ENCODE peak calls at places on chromosomes 7 and 10, in ten cellular contexts. One of them, this sample, is unnamed.

GRCh38 chr10:77186936-77187335 is 450.7 kb downstream of the KCNMA1 start:
- DNase-seq in adrenal gland: no peak
- DNase-seq in endodermal cell: no peak
- DNase-seq in choroid plexus epithelial cell: no peak
- DNase-seq in OCI-LY7: no peak
- DNase-seq in BE2C: no peak
- DNase-seq in endothelial cell of umbilical vein: no peak
- DNase-seq in Calu3: no peak
- DNase-seq in mammary epithelial cell: peak; percentile 52
- DNase-seq in right lobe of liver: no peak
- DNase-seq in this sample: no peak

GRCh38 chr10:70137135-70137534 is 4.5 kb upstream of the AIFM2 start:
- DNase-seq in adrenal gland: no peak
- DNase-seq in endodermal cell: no peak
- DNase-seq in BE2C: no peak
- DNase-seq in endothelial cell of umbilical vein: no peak
- DNase-seq in mammary epithelial cell: no peak
- DNase-seq in OCI-LY7: no peak
- DNase-seq in choroid plexus epithelial cell: no peak
- DNase-seq in Calu3: no peak
- DNase-seq in right lobe of liver: no peak
- DNase-seq in this sample: no peak

GRCh38 chr7:111900283-111900682 is 305.9 kb downstream of the DOCK4 start:
- DNase-seq in endothelial cell of umbilical vein: no peak
- DNase-seq in adrenal gland: no peak
- DNase-seq in right lobe of liver: no peak
- DNase-seq in BE2C: no peak
- DNase-seq in mammary epithelial cell: no peak
- DNase-seq in choroid plexus epithelial cell: no peak
- DNase-seq in endodermal cell: no peak
- DNase-seq in Calu3: no peak
- DNase-seq in OCI-LY7: no peak
- DNase-seq in this sample: no peak

GRCh38 chr7:2542011-2542923 is 13.1 kb downstream of the BRAT1 start:
- DNase-seq in OCI-LY7: no peak
- DNase-seq in endodermal cell: no peak
- DNase-seq in Calu3: no peak
- DNase-seq in adrenal gland: no peak
- DNase-seq in endothelial cell of umbilical vein: no peak
- DNase-seq in choroid plexus epithelial cell: no peak
- DNase-seq in mammary epithelial cell: no peak
- DNase-seq in BE2C: no peak
- DNase-seq in right lobe of liver: no peak
- DNase-seq in this sample: no peak

GRCh38 chr7:135939268-135939667 is 37.9 kb downstream of the MTPN start:
- DNase-seq in right lobe of liver: no peak
- DNase-seq in Calu3: no peak
- DNase-seq in endothelial cell of umbilical vein: no peak
- DNase-seq in BE2C: no peak
- DNase-seq in OCI-LY7: no peak
- DNase-seq in choroid plexus epithelial cell: peak; percentile 18
- DNase-seq in endodermal cell: peak; percentile 50
- DNase-seq in adrenal gland: no peak
- DNase-seq in mammary epithelial cell: no peak
- DNase-seq in this sample: no peak

GRCh38 chr10:106498675-106499074 is 665.8 kb downstream of the SORCS1 start:
- DNase-seq in right lobe of liver: no peak
- DNase-seq in OCI-LY7: no peak
- DNase-seq in BE2C: no peak
- DNase-seq in adrenal gland: no peak
- DNase-seq in Calu3: no peak
- DNase-seq in endodermal cell: no peak
- DNase-seq in endothelial cell of umbilical vein: no peak
- DNase-seq in choroid plexus epithelial cell: no peak
- DNase-seq in mammary epithelial cell: no peak
- DNase-seq in this sample: no peak

GRCh38 chr7:92813390-92814024 is 22.9 kb downstream of the CDK6 start:
- DNase-seq in right lobe of liver: no peak
- DNase-seq in mammary epithelial cell: peak; percentile 31
- DNase-seq in endodermal cell: no peak
- DNase-seq in OCI-LY7: peak; percentile 85
- DNase-seq in choroid plexus epithelial cell: peak; percentile 31
- DNase-seq in adrenal gland: no peak
- DNase-seq in endothelial cell of umbilical vein: peak; percentile 34
- DNase-seq in BE2C: no peak
- DNase-seq in Calu3: no peak
- DNase-seq in this sample: no peak

GRCh38 chr7:123580406-123581161 is 21.0 kb upstream of the ASB15 start:
- DNase-seq in endodermal cell: peak; percentile 65
- DNase-seq in mammary epithelial cell: peak; percentile 41
- DNase-seq in right lobe of liver: no peak
- DNase-seq in endothelial cell of umbilical vein: peak; percentile 61
- DNase-seq in BE2C: peak; percentile 40
- DNase-seq in Calu3: peak; percentile 40
- DNase-seq in OCI-LY7: peak; percentile 32
- DNase-seq in adrenal gland: peak; percentile 22
- DNase-seq in choroid plexus epithelial cell: peak; percentile 82
- DNase-seq in this sample: peak; percentile 68

GRCh38 chr7:97454636-97455035 is 277.2 kb upstream of the TAC1 start:
- DNase-seq in right lobe of liver: no peak
- DNase-seq in OCI-LY7: no peak
- DNase-seq in endothelial cell of umbilical vein: no peak
- DNase-seq in mammary epithelial cell: no peak
- DNase-seq in BE2C: no peak
- DNase-seq in endodermal cell: no peak
- DNase-seq in Calu3: no peak
- DNase-seq in choroid plexus epithelial cell: no peak
- DNase-seq in adrenal gland: no peak
- DNase-seq in this sample: no peak

DNA sequence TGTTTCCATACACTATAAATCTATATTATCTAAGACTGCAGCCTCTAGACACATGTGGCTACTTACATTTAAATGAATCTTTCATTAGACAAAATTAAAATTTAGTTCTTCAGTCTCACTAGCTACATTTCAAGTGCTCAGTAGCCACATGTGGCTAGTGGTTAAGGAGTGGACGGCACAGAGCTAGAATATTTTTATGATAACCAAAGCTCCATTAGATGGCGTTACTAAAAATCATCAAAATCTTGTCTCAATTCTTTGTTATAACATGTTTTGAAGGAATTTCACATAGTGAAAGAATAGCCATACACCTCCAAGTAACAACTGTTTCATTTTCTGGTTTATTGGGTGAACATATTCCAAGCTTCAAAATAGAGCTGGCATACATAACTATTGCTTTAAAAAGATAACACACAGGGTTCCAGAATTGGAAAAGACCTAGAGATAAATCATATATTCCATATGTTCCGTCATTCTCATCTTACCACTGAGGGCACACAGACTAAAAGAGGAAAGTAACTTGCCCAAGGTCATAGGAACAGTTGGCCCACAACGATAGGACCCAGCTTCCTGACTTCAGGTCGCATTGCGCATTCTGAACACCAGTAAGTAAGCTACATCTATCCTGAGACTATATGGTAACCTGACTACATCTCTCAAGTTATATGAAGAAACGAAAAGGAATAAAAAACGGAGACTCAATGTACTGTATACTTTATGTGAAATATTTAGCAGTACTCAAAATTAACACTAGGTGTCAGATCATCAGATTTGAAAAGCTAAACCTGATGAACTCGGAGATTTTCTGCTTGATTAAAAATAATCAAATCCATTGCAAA is 66.6 kb downstream of the CAV1 start:
- DNase-seq in mammary epithelial cell: peak; percentile 36
- DNase-seq in choroid plexus epithelial cell: peak; percentile 60
- DNase-seq in right lobe of liver: no peak
- DNase-seq in adrenal gland: no peak
- DNase-seq in BE2C: no peak
- DNase-seq in OCI-LY7: peak; percentile 16
- DNase-seq in Calu3: no peak
- DNase-seq in endothelial cell of umbilical vein: peak; percentile 76
- DNase-seq in endodermal cell: no peak
- DNase-seq in this sample: peak; percentile 46
- TF ChIP-seq CTCF in mammary epithelial cell: peak; percentile 56
- TF ChIP-seq CTCF in choroid plexus epithelial cell: peak; percentile 53
- TF ChIP-seq CTCF in right lobe of liver: peak; percentile 67
- TF ChIP-seq CTCF in adrenal gland: peak; percentile 72
- TF ChIP-seq CTCF in BE2C: peak; percentile 51
- TF ChIP-seq CTCF in OCI-LY7: peak; percentile 81
- TF ChIP-seq CTCF in Calu3: peak; percentile 40
- TF ChIP-seq CTCF in endothelial cell of umbilical vein: peak; percentile 18
- TF ChIP-seq CTCF in endodermal cell: peak; percentile 76
- TF ChIP-seq CTCF in this sample: peak; percentile 47

GRCh38 chr10:112774210-112774609 is 175.8 kb upstream of the TCF7L2 start:
- DNase-seq in Calu3: no peak
- DNase-seq in BE2C: no peak
- DNase-seq in endodermal cell: no peak
- DNase-seq in choroid plexus epithelial cell: no peak
- DNase-seq in mammary epithelial cell: no peak
- DNase-seq in OCI-LY7: no peak
- DNase-seq in endothelial cell of umbilical vein: no peak
- DNase-seq in right lobe of liver: no peak
- DNase-seq in adrenal gland: no peak
- DNase-seq in this sample: no peak

GRCh38 chr10:112775892-112776679 is 174.0 kb upstream of the TCF7L2 start:
- DNase-seq in endodermal cell: no peak
- DNase-seq in right lobe of liver: no peak
- DNase-seq in choroid plexus epithelial cell: no peak
- DNase-seq in Calu3: peak; percentile 47
- DNase-seq in mammary epithelial cell: no peak
- DNase-seq in adrenal gland: no peak
- DNase-seq in endothelial cell of umbilical vein: no peak
- DNase-seq in BE2C: peak; percentile 54
- DNase-seq in OCI-LY7: no peak
- DNase-seq in this sample: no peak

GRCh38 chr10:112773783-112774182 is 176.3 kb upstream of the TCF7L2 start:
- DNase-seq in adrenal gland: no peak
- DNase-seq in choroid plexus epithelial cell: no peak
- DNase-seq in Calu3: no peak
- DNase-seq in BE2C: no peak
- DNase-seq in endodermal cell: no peak
- DNase-seq in mammary epithelial cell: no peak
- DNase-seq in OCI-LY7: no peak
- DNase-seq in endothelial cell of umbilical vein: no peak
- DNase-seq in right lobe of liver: no peak
- DNase-seq in this sample: no peak

GRCh38 chr10:112774808-112775207 is 175.2 kb upstream of the TCF7L2 start:
- DNase-seq in endothelial cell of umbilical vein: no peak
- DNase-seq in Calu3: no peak
- DNase-seq in adrenal gland: no peak
- DNase-seq in choroid plexus epithelial cell: no peak
- DNase-seq in mammary epithelial cell: no peak
- DNase-seq in right lobe of liver: no peak
- DNase-seq in OCI-LY7: no peak
- DNase-seq in endodermal cell: no peak
- DNase-seq in BE2C: no peak
- DNase-seq in this sample: no peak

DNA sequence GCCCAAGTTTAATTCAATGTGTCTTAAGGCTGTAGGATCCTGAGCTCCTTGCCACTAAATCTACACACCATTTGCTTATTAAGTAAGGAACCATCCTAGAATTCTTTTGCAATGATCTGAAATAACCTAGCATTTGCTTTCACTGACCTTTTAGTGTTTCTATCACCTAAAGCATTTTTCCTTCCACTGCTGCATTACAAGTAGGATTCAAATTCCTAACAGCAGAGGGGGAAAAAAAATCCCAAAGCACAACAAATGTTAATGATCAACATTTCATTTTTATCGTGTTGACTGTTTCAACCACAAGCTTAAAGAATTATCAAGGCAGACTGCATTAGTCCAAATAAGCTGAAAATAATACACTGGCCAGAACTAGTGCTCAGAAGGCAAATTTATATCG is 174.7 kb upstream of the TCF7L2 start:
- DNase-seq in BE2C: no peak
- DNase-seq in endodermal cell: no peak
- DNase-seq in mammary epithelial cell: no peak
- DNase-seq in Calu3: no peak
- DNase-seq in endothelial cell of umbilical vein: no peak
- DNase-seq in choroid plexus epithelial cell: peak; percentile 55
- DNase-seq in OCI-LY7: no peak
- DNase-seq in right lobe of liver: no peak
- DNase-seq in adrenal gland: no peak
- DNase-seq in this sample: no peak
- TF ChIP-seq CTCF in BE2C: no peak
- TF ChIP-seq CTCF in endodermal cell: peak; percentile 70
- TF ChIP-seq CTCF in mammary epithelial cell: no peak
- TF ChIP-seq CTCF in Calu3: no peak
- TF ChIP-seq CTCF in endothelial cell of umbilical vein: no peak
- TF ChIP-seq CTCF in choroid plexus epithelial cell: peak; percentile 47
- TF ChIP-seq CTCF in OCI-LY7: no peak
- TF ChIP-seq CTCF in right lobe of liver: no peak
- TF ChIP-seq CTCF in adrenal gland: no peak
- TF ChIP-seq CTCF in this sample: no peak

DNA sequence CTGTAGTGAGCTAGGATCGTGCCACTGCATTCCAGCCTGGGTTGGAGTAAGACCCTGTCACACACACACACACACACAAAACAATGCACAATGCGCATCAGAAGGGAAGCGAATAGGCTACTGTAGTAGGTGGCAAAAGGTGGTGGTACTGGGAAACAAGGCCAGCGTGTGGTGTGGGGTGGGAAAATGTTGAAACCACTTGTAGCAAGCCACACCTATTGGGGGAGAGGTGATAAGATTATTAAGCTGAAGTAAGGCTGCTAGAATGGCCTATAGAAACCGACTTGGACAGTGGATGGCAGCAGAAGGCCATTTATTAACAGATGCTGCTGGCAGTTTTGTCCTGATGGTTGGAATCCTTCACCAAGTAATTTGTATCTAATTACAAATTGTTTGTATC is 7.2 kb upstream of the CHCHD1 start:
- DNase-seq in mammary epithelial cell: peak; percentile 28
- DNase-seq in choroid plexus epithelial cell: peak; percentile 52
- DNase-seq in right lobe of liver: no peak
- DNase-seq in adrenal gland: no peak
- DNase-seq in Calu3: peak; percentile 29
- DNase-seq in endothelial cell of umbilical vein: peak; percentile 53
- DNase-seq in OCI-LY7: peak; percentile 53
- DNase-seq in endodermal cell: no peak
- DNase-seq in BE2C: no peak
- DNase-seq in this sample: peak; percentile 42
- TF ChIP-seq CTCF in mammary epithelial cell: peak; percentile 28
- TF ChIP-seq CTCF in choroid plexus epithelial cell: no peak
- TF ChIP-seq CTCF in right lobe of liver: peak; percentile 6
- TF ChIP-seq CTCF in adrenal gland: no peak
- TF ChIP-seq CTCF in Calu3: no peak
- TF ChIP-seq CTCF in endothelial cell of umbilical vein: no peak
- TF ChIP-seq CTCF in OCI-LY7: peak; percentile 62
- TF ChIP-seq CTCF in endodermal cell: no peak
- TF ChIP-seq CTCF in BE2C: peak; percentile 38
- TF ChIP-seq CTCF in this sample: peak; percentile 6

DNA sequence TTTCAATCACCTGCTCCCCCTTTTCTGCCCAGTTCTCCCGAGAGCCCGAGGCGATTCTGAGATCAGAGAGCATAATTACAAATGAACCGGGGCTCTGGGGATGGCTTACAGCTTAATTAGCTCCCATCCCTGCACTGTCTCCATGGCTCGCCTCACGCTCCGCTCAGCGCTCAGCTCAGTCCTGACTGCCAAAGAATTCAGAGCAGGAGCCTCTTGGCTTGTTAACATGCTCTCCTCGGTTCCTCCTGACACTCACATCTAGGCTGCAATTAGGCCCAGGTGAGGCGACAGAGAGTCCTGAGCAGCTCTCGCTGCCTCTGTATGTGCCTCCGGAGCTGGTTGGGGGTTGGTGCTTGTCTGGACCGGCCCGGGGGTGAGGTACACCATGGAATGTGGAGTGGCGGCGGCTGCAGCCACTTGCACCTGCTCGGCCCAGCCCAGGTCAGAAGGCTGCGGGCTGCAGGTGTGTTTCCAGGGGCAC is 111.9 kb downstream of the WDR11 start:
- DNase-seq in right lobe of liver: no peak
- DNase-seq in choroid plexus epithelial cell: no peak
- DNase-seq in Calu3: no peak
- DNase-seq in mammary epithelial cell: no peak
- DNase-seq in endodermal cell: peak; percentile 79
- DNase-seq in BE2C: no peak
- DNase-seq in OCI-LY7: no peak
- DNase-seq in adrenal gland: no peak
- DNase-seq in endothelial cell of umbilical vein: no peak
- DNase-seq in this sample: no peak
- TF ChIP-seq CTCF in right lobe of liver: no peak
- TF ChIP-seq CTCF in choroid plexus epithelial cell: no peak
- TF ChIP-seq CTCF in Calu3: no peak
- TF ChIP-seq CTCF in mammary epithelial cell: no peak
- TF ChIP-seq CTCF in endodermal cell: peak; percentile 17
- TF ChIP-seq CTCF in BE2C: no peak
- TF ChIP-seq CTCF in OCI-LY7: no peak
- TF ChIP-seq CTCF in adrenal gland: no peak
- TF ChIP-seq CTCF in endothelial cell of umbilical vein: no peak
- TF ChIP-seq CTCF in this sample: no peak